ENCODE peak calls at places on chromosomes 12 and 14, in four cellular contexts. O is HCT116, I is A549, R is right atrium auricular region. B is an unnamed sample.

GRCh38 chr14:78074546-78074945 is 95.6 kb upstream of the NRXN3 start:
- DNase-seq in O (no peak), I (no peak), R (no peak), B (no peak)

GRCh38 chr14:102095231-102095870 is 8.5 kb upstream of the HSP90AA1 start:
- DNase-seq in O (no peak), I (no peak), R (no peak), B (peak)

GRCh38 chr14:51205486-51205885 is 34.6 kb upstream of the TMX1 start:
- DNase-seq in O (no peak), I (no peak), R (no peak), B (no peak)

GRCh38 chr14:23669441-23669840 is 33.3 kb downstream of the DHRS2 start:
- DNase-seq in O (no peak), I (no peak), R (no peak), B (no peak)

GRCh38 chr14:72680853-72681640 is 212.9 kb downstream of the DPF3 start:
- DNase-seq in O (no peak), I (no peak), R (no peak), B (no peak)

GRCh38 chr14:36951380-36951911 is 221.0 kb downstream of the SLC25A21 start:
- DNase-seq in O (no peak), I (no peak), R (no peak), B (no peak)

GRCh38 chr12:44873898-44874297 is 2.2 kb downstream of the NELL2 start:
- DNase-seq in O (peak), I (no peak), R (no peak), B (peak)

GRCh38 chr12:42590324-42590934 is 883 bp upstream of the PRICKLE1 start:
- DNase-seq in O (no peak), I (peak), R (peak), B (no peak)

GRCh38 chr12:29562167-29562776 is 64.8 kb upstream of the OVCH1 start:
- DNase-seq in O (no peak), I (no peak), R (peak), B (peak)

GRCh38 chr12:5081016-5081415 is 37.3 kb downstream of the KCNA5 start:
- DNase-seq in O (no peak), I (no peak), R (no peak), B (no peak)

DNA sequence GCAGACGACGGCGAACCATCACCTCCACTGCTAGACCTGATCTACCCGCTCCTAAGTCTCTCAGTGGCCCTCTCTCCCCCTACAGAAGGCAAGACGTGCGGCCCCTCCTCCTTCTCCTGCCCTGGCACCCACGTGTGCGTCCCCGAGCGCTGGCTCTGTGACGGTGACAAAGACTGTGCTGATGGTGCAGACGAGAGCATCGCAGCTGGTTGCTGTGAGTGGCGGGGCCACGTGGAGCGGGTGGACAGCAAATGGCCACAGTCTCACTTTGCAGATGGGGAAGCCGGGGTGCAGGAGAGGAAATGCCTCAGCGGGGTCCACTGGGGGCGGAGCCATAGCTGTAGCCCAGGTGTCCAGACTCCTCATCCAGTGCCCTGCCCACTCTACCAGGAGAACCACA is 21.4 kb upstream of the NXPH4 start:
- DNase-seq in O (no peak), I (no peak), R (no peak), B (no peak)
- H3K4me3 ChIP-seq in O (no peak), I (no peak), R (no peak), B (no peak)

DNA sequence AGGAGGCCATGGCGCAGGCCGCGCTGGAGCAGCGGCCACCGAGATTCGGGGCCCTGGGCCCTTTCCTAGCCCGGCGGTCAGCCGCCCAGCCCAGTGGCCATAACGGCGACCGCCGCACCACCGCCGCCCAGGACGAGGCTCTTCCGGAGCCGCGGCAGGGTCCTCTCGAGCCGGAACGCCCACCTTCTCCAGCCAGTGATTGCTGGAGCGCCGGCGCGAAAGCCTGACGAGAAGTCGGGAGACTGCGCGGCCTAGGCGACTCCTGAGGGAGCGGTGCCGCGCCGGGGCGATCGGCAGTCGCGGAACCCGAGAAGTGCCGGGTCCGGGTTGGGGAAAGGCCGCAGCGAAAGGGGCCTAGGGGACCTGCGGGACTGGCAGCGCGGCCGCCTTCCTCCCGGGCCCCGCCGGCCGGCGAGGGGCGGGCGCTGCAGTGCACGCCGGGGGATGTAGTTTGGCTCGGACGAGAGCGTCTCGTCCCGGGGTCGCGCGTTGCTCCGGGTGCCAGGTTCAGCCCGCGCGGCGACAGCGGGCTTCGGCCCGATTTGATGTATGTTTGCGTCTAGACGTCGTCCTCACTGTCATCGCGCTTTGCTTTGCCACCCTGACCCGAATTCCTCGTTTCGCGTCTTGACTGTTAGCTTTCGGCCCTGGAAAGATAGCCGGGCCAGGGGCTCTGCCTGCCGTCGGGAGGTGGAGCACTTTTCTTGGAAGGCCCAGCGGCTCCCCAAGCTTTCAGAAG is at the start of gene VTI1B:
- DNase-seq in O (peak), I (peak), R (peak), B (peak)
- TF ChIP-seq CTCF in O (no peak), I (peak), R (peak), B (peak)

DNA sequence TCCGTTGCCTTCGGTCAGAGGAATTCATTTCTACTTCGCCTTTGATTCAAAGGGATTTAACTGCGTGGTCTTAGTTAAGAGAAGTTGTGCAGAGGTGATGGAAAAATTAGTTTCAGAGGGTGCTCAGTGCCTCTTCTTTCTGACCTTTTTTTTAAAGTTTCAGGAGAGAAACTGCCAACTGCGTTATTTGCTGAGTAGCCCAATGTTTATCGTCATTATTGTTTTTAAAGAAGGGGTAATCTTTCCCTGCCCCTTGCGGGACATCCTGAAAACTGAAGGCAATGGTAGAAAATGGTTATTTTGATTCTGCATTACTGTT is 11.0 kb downstream of the OTX2 start:
- DNase-seq in O (no peak), I (no peak), R (no peak), B (no peak)
- H3K4me3 ChIP-seq in O (no peak), I (no peak), R (no peak), B (no peak)

DNA sequence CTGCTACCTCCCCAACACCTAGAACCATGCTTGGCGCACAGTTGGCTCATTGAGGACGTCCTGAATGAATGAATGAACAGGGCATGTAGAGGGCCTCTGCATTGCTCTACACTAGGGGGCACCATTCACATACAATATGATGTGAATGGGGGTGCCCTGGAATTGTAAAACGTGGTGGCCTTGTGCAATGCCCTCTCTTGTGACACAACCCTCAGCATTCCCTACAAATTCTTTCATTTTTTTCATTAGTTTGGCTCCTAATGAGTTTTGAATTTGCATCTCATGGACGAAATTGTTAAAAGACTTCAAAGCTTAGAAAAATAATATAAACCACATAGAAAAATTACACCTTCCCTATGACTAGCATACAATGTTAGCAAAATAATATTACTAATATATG is 2.3 kb upstream of the DIO2 start:
- DNase-seq in O (peak), I (peak), R (no peak), B (peak)
- TF ChIP-seq CTCF in O (peak), I (peak), R (peak), B (peak)